ENCODE peak calls at places on chromosomes 7 and 10, in ten cellular contexts. J, O, I, R, H, F, N, L, A and M are unnamed samples.

GRCh38 chr7:135650831-135651573 is 11.3 kb upstream of the STMP1 start:
- DNase-seq in J (no peak), O (no peak), I (no peak), R (no peak), H (no peak), F (no peak), N (no peak), L (no peak), A (no peak), M (no peak)

GRCh38 chr10:97599272-97599619 is 9.7 kb downstream of the C10orf62 start:
- DNase-seq in J (no peak), O (no peak), I (no peak), R (no peak), H (no peak), F (no peak), N (no peak), L (no peak), A (no peak), M (no peak)

GRCh38 chr10:87090779-87091178 is 3.9 kb downstream of the GLUD1 start:
- DNase-seq in J (no peak), O (no peak), I (no peak), R (no peak), H (no peak), F (no peak), N (no peak), L (no peak), A (no peak), M (no peak)

GRCh38 chr7:76069238-76069638 is 21.3 kb downstream of the MDH2 start:
- DNase-seq in J (peak), O (peak), I (no peak), R (peak), H (no peak), F (no peak), N (peak), L (peak), A (no peak), M (peak)

GRCh38 chr10:26799342-26799741 is 61.4 kb downstream of the ABI1 start:
- DNase-seq in J (no peak), O (peak), I (no peak), R (no peak), H (peak), F (no peak), N (peak), L (no peak), A (no peak), M (peak)

GRCh38 chr7:100584677-100585510 is 1.0 kb downstream of the LRCH4 start:
- DNase-seq in J (peak), O (peak), I (no peak), R (no peak), H (no peak), F (no peak), N (peak), L (no peak), A (no peak), M (no peak)

GRCh38 chr7:46352335-46352954 is 431.4 kb upstream of the IGFBP3 start:
- DNase-seq in J (peak), O (peak), I (peak), R (peak), H (no peak), F (no peak), N (no peak), L (no peak), A (no peak), M (peak)

GRCh38 chr10:109701583-109702215 is 221.6 kb downstream of the XPNPEP1 start:
- DNase-seq in J (no peak), O (no peak), I (no peak), R (no peak), H (no peak), F (no peak), N (peak), L (no peak), A (no peak), M (no peak)

GRCh38 chr10:64369885-64370773 is 848.9 kb downstream of the REEP3 start:
- DNase-seq in J (no peak), O (no peak), I (no peak), R (no peak), H (no peak), F (no peak), N (no peak), L (no peak), A (no peak), M (no peak)

GRCh38 chr7:3710531-3710930 is 409.5 kb downstream of the SDK1 start:
- DNase-seq in J (no peak), O (no peak), I (no peak), R (no peak), H (no peak), F (no peak), N (no peak), L (no peak), A (no peak), M (no peak)

GRCh38 chr7:34240450-34240849 is 335.1 kb downstream of the BMPER start:
- DNase-seq in J (no peak), O (no peak), I (no peak), R (no peak), H (no peak), F (no peak), N (no peak), L (no peak), A (no peak), M (no peak)

GRCh38 chr7:8908889-8909288 is 475.5 kb downstream of the NXPH1 start:
- DNase-seq in J (no peak), O (no peak), I (no peak), R (no peak), H (no peak), F (no peak), N (no peak), L (no peak), A (no peak), M (no peak)

GRCh38 chr7:99622596-99622995 is 5.8 kb downstream of the ZSCAN25 start:
- DNase-seq in J (no peak), O (no peak), I (no peak), R (no peak), H (no peak), F (no peak), N (no peak), L (no peak), A (no peak), M (no peak)

GRCh38 chr10:70903262-70903921 is 15.0 kb upstream of the PCBD1 start:
- DNase-seq in J (peak), O (peak), I (peak), R (no peak), H (no peak), F (no peak), N (peak), L (peak), A (no peak), M (peak)